ENCODE peak calls at places on chromosomes 5 and 9, in six cellular contexts. Q is NCI-H524; G is mucosa of descending colon; X is AG10803; K is activated T-helper 9 cell treated with anti-CD3 and anti-CD28 coated beads, Interleukin-2, amount 50 U/mL, for 16 hours; T is nephron progenitor cell. A is an unnamed sample.

GRCh38 chr9:127608104-127608966 is 3.7 kb upstream of the STXBP1 start:
- DNase-seq in Q (peak), G (peak), X (no peak), K (peak), T (peak), A (peak)

GRCh38 chr9:128712451-128713410 is 10.4 kb downstream of the PKN3 start:
- DNase-seq in Q (no peak), G (peak), X (no peak), K (no peak), T (no peak), A (no peak)

GRCh38 chr9:2623046-2623865 is 1.7 kb downstream of the VLDLR start:
- DNase-seq in Q (peak), G (no peak), X (peak), K (no peak), T (peak), A (peak)

GRCh38 chr9:14256588-14256987 is 57.4 kb downstream of the NFIB start:
- DNase-seq in Q (no peak), G (no peak), X (no peak), K (no peak), T (no peak), A (no peak)

GRCh38 chr5:154351566-154351965 is 94.2 kb upstream of the SAP30L start:
- DNase-seq in Q (no peak), G (no peak), X (no peak), K (no peak), T (no peak), A (no peak)

GRCh38 chr5:128962211-128962610 is 3.1 kb upstream of the SLC27A6 start:
- DNase-seq in Q (no peak), G (no peak), X (no peak), K (no peak), T (no peak), A (no peak)

GRCh38 chr9:19298601-19299000 is 68.1 kb downstream of the DENND4C start:
- DNase-seq in Q (no peak), G (no peak), X (no peak), K (no peak), T (no peak), A (no peak)

GRCh38 chr9:111986035-111986556 is 89.5 kb downstream of the UGCG start:
- DNase-seq in Q (no peak), G (no peak), X (peak), K (no peak), T (no peak), A (no peak)

GRCh38 chr5:154820383-154820782 is 30.0 kb downstream of the FAXDC2 start:
- DNase-seq in Q (no peak), G (no peak), X (no peak), K (no peak), T (no peak), A (no peak)

GRCh38 chr5:10860645-10861455 is 99.8 kb upstream of the DAP start:
- DNase-seq in Q (no peak), G (no peak), X (peak), K (no peak), T (no peak), A (no peak)

GRCh38 chr5:15791859-15792258 is 291.9 kb downstream of the FBXL7 start:
- DNase-seq in Q (no peak), G (no peak), X (peak), K (no peak), T (no peak), A (no peak)

GRCh38 chr9:22079873-22080341 is 70.8 kb upstream of the CDKN2B start:
- DNase-seq in Q (no peak), G (no peak), X (peak), K (peak), T (no peak), A (no peak)

GRCh38 chr5:74579215-74579614 is 61.3 kb downstream of the ENC1 start:
- DNase-seq in Q (no peak), G (no peak), X (no peak), K (peak), T (no peak), A (no peak)

GRCh38 chr9:72636621-72637020 is 115.2 kb downstream of the TMC1 start:
- DNase-seq in Q (no peak), G (no peak), X (peak), K (no peak), T (no peak), A (no peak)

GRCh38 chr5:111478266-111478665 is 34.1 kb downstream of the STARD4 start:
- DNase-seq in Q (peak), G (no peak), X (no peak), K (no peak), T (no peak), A (no peak)

GRCh38 chr5:111389390-111390082 is 122.8 kb downstream of the STARD4 start:
- DNase-seq in Q (no peak), G (no peak), X (peak), K (no peak), T (no peak), A (no peak)

GRCh38 chr5:115262066-115262404 is 642 bp downstream of the PGGT1B start:
- DNase-seq in Q (peak), G (no peak), X (peak), K (no peak), T (no peak), A (no peak)

GRCh38 chr9:69882998-69883565 is 62.5 kb downstream of the CFAP95 start:
- DNase-seq in Q (no peak), G (no peak), X (no peak), K (no peak), T (no peak), A (no peak)